ENCODE peak calls at places on chromosomes 7 and 10, in five cellular contexts. E is GM12878, C is A549, B is HepG2, X is K562. I is an unnamed sample.

GRCh38 chr10:25388188-25388861 is 213.5 kb downstream of the GPR158 start:
- DNase-seq in X (no peak), E (no peak), C (no peak), B (no peak), I (no peak)

GRCh38 chr7:141511370-141512335 is 39.6 kb upstream of the AGK start:
- DNase-seq in X (no peak), C (no peak), E (no peak), B (no peak), I (peak; percentile 61)

GRCh38 chr7:101733713-101734475 is 83.5 kb upstream of the CUX1 start:
- DNase-seq in B (peak; percentile 57), C (no peak), X (peak; percentile 90), E (no peak), I (peak; percentile 68)

GRCh38 chr7:137816696-137817320 is 30.0 kb downstream of the DGKI start:
- DNase-seq in X (peak; percentile 25), B (peak; percentile 5), E (no peak), C (peak; percentile 6), I (peak; percentile 16)

GRCh38 chr10:70742537-70743429 is 42.4 kb downstream of the TBATA start:
- DNase-seq in C (no peak), X (peak; percentile 89), E (no peak), B (peak; percentile 57), I (no peak)

GRCh38 chr7:89606479-89606878 is 547.8 kb upstream of the STEAP1 start:
- DNase-seq in E (no peak), B (no peak), X (no peak), C (no peak), I (no peak)

GRCh38 chr7:1364068-1364905 is 95.0 kb downstream of the MICALL2 start:
- DNase-seq in C (no peak), X (no peak), B (no peak), E (no peak), I (no peak)

GRCh38 chr10:63720072-63720537 is 198.9 kb downstream of the REEP3 start:
- DNase-seq in E (peak; percentile 25), C (peak; percentile 57), X (peak; percentile 66), B (peak; percentile 48), I (peak; percentile 45)

GRCh38 chr10:7069706-7070105 is 341.1 kb downstream of the SFMBT2 start:
- DNase-seq in B (no peak), E (no peak), X (no peak), C (no peak), I (no peak)

GRCh38 chr7:158975526-158976467 is 119.4 kb downstream of the DYNC2I1 start:
- DNase-seq in E (no peak), B (peak; percentile 56), X (peak; percentile 87), C (no peak), I (peak; percentile 60)
- TF ChIP-seq MAX in E (no peak), B (peak; percentile 71), X (peak; percentile 68), C (no peak), I (no peak)

DNA sequence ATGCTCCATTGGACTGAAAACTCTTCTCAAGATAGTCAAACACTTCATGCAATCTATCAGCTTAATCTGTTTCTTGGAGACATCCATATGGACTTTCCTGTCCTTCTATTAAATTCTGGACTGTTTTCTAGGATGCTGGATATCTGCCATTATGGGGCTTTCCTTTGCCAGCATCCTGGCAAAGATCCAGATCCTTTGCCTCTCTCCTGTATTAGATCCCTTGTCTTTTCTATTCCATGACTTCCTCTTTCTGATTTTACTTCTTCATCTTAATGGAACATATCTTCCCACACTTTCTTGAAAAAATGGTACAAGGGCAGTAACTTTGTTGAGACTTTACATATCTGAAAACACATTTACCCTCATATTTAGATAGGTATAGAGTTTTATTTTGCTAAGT is 35.9 kb upstream of the SKAP2 start:
- DNase-seq in E (no peak), C (no peak), B (no peak), X (no peak), I (no peak)
- TF ChIP-seq ESRRA in E (no peak), C (no peak), B (no peak), X (no peak), I (no peak)

DNA sequence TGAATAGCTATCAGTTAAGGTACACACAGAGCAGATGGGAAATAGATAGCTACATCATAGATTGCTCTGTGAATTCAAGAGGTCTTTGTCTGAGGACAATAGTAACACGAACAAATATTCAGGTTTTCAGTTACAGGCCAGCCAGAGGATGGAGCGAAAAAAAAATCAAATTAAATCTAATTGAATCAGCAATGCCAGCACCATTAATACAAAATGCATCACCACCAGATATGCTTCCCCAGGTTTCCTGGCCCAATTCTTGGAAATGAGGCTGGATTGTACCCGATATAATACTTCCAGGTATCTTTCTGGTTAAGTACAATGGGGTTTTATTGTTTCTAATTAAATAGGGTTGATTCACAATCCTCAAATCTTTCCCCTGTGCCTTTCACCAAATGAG is 975.8 kb upstream of the AUTS2 start:
- DNase-seq in B (no peak), E (no peak), C (no peak), X (no peak), I (no peak)
- TF ChIP-seq MAX in B (no peak), E (no peak), C (no peak), X (no peak), I (no peak)

GRCh38 chr7:70098905-70099672 is 500.8 kb downstream of the AUTS2 start:
- DNase-seq in C (no peak), X (no peak), B (no peak), E (no peak), I (no peak)

GRCh38 chr7:70097639-70098038 is 499.4 kb downstream of the AUTS2 start:
- DNase-seq in E (no peak), C (no peak), X (no peak), B (no peak), I (no peak)

GRCh38 chr7:70093496-70093895 is 495.2 kb downstream of the AUTS2 start:
- DNase-seq in B (no peak), E (no peak), C (no peak), X (no peak), I (no peak)

GRCh38 chr7:70092314-70093303 is 494.3 kb downstream of the AUTS2 start:
- DNase-seq in X (no peak), E (no peak), C (no peak), B (no peak), I (no peak)

GRCh38 chr7:70098133-70098561 is 499.9 kb downstream of the AUTS2 start:
- DNase-seq in E (no peak), X (no peak), B (no peak), C (no peak), I (no peak)
- TF ChIP-seq ESRRA in E (no peak), X (no peak), B (no peak), C (no peak), I (no peak)

GRCh38 chr10:21014141-21014540 is 117.0 kb upstream of the NEBL start:
- DNase-seq in E (no peak), X (no peak), B (no peak), C (no peak), I (no peak)
- TF ChIP-seq MAX in E (no peak), X (no peak), B (no peak), C (no peak), I (no peak)

GRCh38 chr10:119501690-119502089 is 40.8 kb downstream of the RGS10 start:
- DNase-seq in X (no peak), C (no peak), B (no peak), E (no peak), I (no peak)
- TF ChIP-seq ESRRA in X (no peak), C (no peak), B (no peak), E (no peak), I (no peak)

DNA sequence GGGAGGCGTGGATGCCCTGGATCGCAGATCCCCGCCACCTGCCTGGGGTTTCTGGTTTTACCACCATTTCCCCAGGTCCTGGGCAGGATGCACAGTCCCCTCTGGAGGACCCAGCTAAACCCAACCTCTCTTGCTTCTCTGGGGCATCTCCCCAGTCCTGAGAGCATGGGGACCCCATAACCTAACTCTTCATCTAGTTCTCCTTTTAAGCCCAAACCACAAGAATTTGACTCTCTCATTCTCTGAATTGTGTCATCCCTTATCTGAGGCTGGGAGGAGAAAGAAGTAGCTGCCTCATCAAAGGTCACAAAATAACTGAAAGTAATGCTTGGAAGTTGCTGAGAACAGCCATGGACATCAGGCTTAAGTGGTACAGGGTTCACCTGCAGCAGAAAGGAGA is 159.9 kb downstream of the FGFR2 start:
- DNase-seq in X (no peak), E (no peak), B (no peak), C (no peak), I (no peak)
- TF ChIP-seq MAX in X (no peak), E (no peak), B (no peak), C (no peak), I (no peak)

GRCh38 chr10:3043512-3044368 is 23.6 kb upstream of the PFKP start:
- DNase-seq in X (peak; percentile 82), B (peak; percentile 69), E (no peak), C (peak; percentile 89), I (peak; percentile 71)
- TF ChIP-seq ESRRA in X (no peak), B (no peak), E (no peak), C (no peak), I (no peak)

GRCh38 chr10:35335718-35336083 is 608 bp upstream of the CCNY start:
- DNase-seq in E (no peak), C (peak; percentile 44), B (no peak), X (peak; percentile 50), I (peak; percentile 29)
- TF ChIP-seq MAX in E (no peak), C (no peak), B (no peak), X (peak; percentile 26), I (no peak)

GRCh38 chr10:105149371-105149871 is 508.3 kb downstream of the SORCS3 start:
- DNase-seq in C (no peak), X (no peak), B (no peak), E (no peak), I (no peak)

GRCh38 chr10:105146436-105146835 is 505.3 kb downstream of the SORCS3 start:
- DNase-seq in B (no peak), C (no peak), X (no peak), E (no peak), I (no peak)

GRCh38 chr10:105148456-105148855 is 507.4 kb downstream of the SORCS3 start:
- DNase-seq in B (no peak), C (no peak), X (no peak), E (no peak), I (no peak)

GRCh38 chr10:105150486-105150885 is 509.4 kb downstream of the SORCS3 start:
- DNase-seq in E (no peak), C (no peak), X (no peak), B (no peak), I (no peak)

DNA sequence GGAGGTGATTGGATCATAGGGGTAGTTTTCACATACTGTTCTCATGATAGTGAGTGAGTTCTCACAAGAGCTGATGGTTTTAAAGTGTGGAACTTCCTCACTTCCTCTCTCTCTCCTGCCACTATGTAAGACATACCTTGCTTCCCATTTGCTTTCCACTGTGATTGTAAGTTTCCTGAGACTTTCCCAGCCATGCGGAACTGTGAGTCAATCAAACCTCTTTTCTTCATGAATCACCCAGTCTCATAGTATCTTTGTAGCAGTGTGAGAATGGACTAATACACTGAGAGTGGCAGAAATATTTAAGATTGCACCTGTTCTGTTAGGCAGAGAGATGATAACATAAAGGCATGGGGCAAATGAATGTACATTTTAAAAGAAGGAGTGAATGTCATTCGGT is 507.8 kb downstream of the SORCS3 start:
- DNase-seq in E (no peak), X (no peak), B (no peak), C (no peak), I (no peak)
- TF ChIP-seq ESRRA in E (no peak), X (no peak), B (no peak), C (no peak), I (no peak)